ENCODE peak calls at places on chromosomes 13 and 19, in seven cellular contexts. G is NCI-H774; R is tibial artery; A is NCI-H1092; N is OCI-M1; S is naive thymus-derived CD8-positive, alpha-beta T cell; O is heart left ventricle. V is an unnamed sample.

GRCh38 chr19:14433454-14434156 is 499 bp downstream of the PKN1 start:
- DNase-seq in G (peak; percentile 59), R (no peak), A (peak; percentile 39), N (peak; percentile 74), S (peak; percentile 57), O (no peak), V (peak; percentile 78)

GRCh38 chr13:93727301-93728141 is 500.9 kb downstream of the GPC6 start:
- DNase-seq in G (no peak), R (no peak), A (no peak), N (no peak), S (no peak), O (no peak), V (no peak)

GRCh38 chr13:111044087-111044830 is 70.9 kb upstream of the ARHGEF7 start:
- DNase-seq in G (no peak), R (no peak), A (no peak), N (no peak), S (no peak), O (no peak), V (no peak)

GRCh38 chr19:38877781-38878574 is at the start of gene RINL:
- DNase-seq in G (peak; percentile 94), R (no peak), A (peak; percentile 60), N (peak; percentile 84), S (peak; percentile 77), O (peak; percentile 32), V (peak; percentile 100)

GRCh38 chr13:40341501-40341900 is 324.9 kb downstream of the FOXO1 start:
- DNase-seq in G (no peak), R (no peak), A (no peak), N (no peak), S (no peak), O (no peak), V (no peak)

GRCh38 chr13:46962286-46962941 is 65.6 kb upstream of the HTR2A start:
- DNase-seq in G (no peak), R (no peak), A (no peak), N (peak; percentile 52), S (no peak), O (no peak), V (peak; percentile 54)

GRCh38 chr13:101424381-101425155 is 8.3 kb upstream of the NALCN start:
- DNase-seq in G (no peak), R (no peak), A (no peak), N (no peak), S (no peak), O (peak; percentile 29), V (no peak)

GRCh38 chr13:94706854-94707399 is 5.4 kb downstream of the SOX21 start:
- DNase-seq in G (peak; percentile 91), R (no peak), A (peak; percentile 86), N (peak; percentile 20), S (no peak), O (no peak), V (peak; percentile 23)

GRCh38 chr13:26010487-26011207 is 41.2 kb downstream of the SHISA2 start:
- DNase-seq in G (peak; percentile 5), R (no peak), A (no peak), N (no peak), S (no peak), O (no peak), V (peak; percentile 74)

GRCh38 chr13:44974056-44974798 is 15.0 kb downstream of the NUFIP1 start:
- DNase-seq in G (no peak), R (no peak), A (no peak), N (peak; percentile 84), S (no peak), O (peak; percentile 57), V (no peak)

GRCh38 chr19:32336259-32337111 is 8.9 kb upstream of the ZNF507 start:
- DNase-seq in G (no peak), R (no peak), A (no peak), N (peak; percentile 67), S (no peak), O (no peak), V (no peak)